ENCODE peak calls at places on chromosome X, in eight cellular contexts. One of them, this sample, is unnamed.

GRCh38 chrX:1554469-1555210 is 17.7 kb upstream of the P2RY8 start:
- DNase-seq in gastrocnemius medialis: no peak
- DNase-seq in heart left ventricle: no peak
- DNase-seq in tibial nerve: no peak
- DNase-seq in IMR-90: no peak
- DNase-seq in sigmoid colon: peak
- DNase-seq in ovary: no peak
- DNase-seq in lower leg skin: no peak
- DNase-seq in this sample: no peak

GRCh38 chrX:100995469-100995868 is 26.0 kb downstream of the ARL13A start:
- DNase-seq in tibial nerve: no peak
- DNase-seq in lower leg skin: no peak
- DNase-seq in gastrocnemius medialis: no peak
- DNase-seq in ovary: no peak
- DNase-seq in sigmoid colon: no peak
- DNase-seq in IMR-90: peak
- DNase-seq in heart left ventricle: no peak
- DNase-seq in this sample: no peak

GRCh38 chrX:79601336-79602131 is 234.4 kb upstream of the ITM2A start:
- DNase-seq in IMR-90: no peak
- DNase-seq in heart left ventricle: no peak
- DNase-seq in sigmoid colon: no peak
- DNase-seq in ovary: no peak
- DNase-seq in lower leg skin: no peak
- DNase-seq in tibial nerve: no peak
- DNase-seq in gastrocnemius medialis: no peak
- DNase-seq in this sample: no peak

GRCh38 chrX:27186671-27187070 is 276.5 kb downstream of the PPP4R3C start:
- DNase-seq in lower leg skin: no peak
- DNase-seq in gastrocnemius medialis: no peak
- DNase-seq in IMR-90: peak
- DNase-seq in heart left ventricle: no peak
- DNase-seq in sigmoid colon: no peak
- DNase-seq in ovary: no peak
- DNase-seq in tibial nerve: no peak
- DNase-seq in this sample: peak

GRCh38 chrX:29281078-29281742 is 694.0 kb downstream of the IL1RAPL1 start:
- DNase-seq in gastrocnemius medialis: no peak
- DNase-seq in lower leg skin: no peak
- DNase-seq in sigmoid colon: no peak
- DNase-seq in ovary: no peak
- DNase-seq in IMR-90: no peak
- DNase-seq in tibial nerve: no peak
- DNase-seq in heart left ventricle: no peak
- DNase-seq in this sample: no peak

GRCh38 chrX:71621644-71622346 is 3.5 kb upstream of the CXCR3 start:
- DNase-seq in ovary: no peak
- DNase-seq in gastrocnemius medialis: no peak
- DNase-seq in IMR-90: peak
- DNase-seq in sigmoid colon: no peak
- DNase-seq in heart left ventricle: no peak
- DNase-seq in lower leg skin: no peak
- DNase-seq in tibial nerve: no peak
- DNase-seq in this sample: no peak

GRCh38 chrX:38192007-38192625 is 28.6 kb downstream of the SRPX start:
- DNase-seq in ovary: no peak
- DNase-seq in sigmoid colon: no peak
- DNase-seq in IMR-90: peak
- DNase-seq in tibial nerve: peak
- DNase-seq in lower leg skin: no peak
- DNase-seq in heart left ventricle: no peak
- DNase-seq in gastrocnemius medialis: no peak
- DNase-seq in this sample: peak

GRCh38 chrX:147935156-147935758 is 23.5 kb downstream of the FMR1 start:
- DNase-seq in ovary: no peak
- DNase-seq in lower leg skin: no peak
- DNase-seq in gastrocnemius medialis: no peak
- DNase-seq in sigmoid colon: no peak
- DNase-seq in tibial nerve: no peak
- DNase-seq in IMR-90: no peak
- DNase-seq in heart left ventricle: no peak
- DNase-seq in this sample: no peak

GRCh38 chrX:141469469-141469868 is 115.1 kb downstream of the SPANXA1 start:
- DNase-seq in lower leg skin: no peak
- DNase-seq in ovary: no peak
- DNase-seq in sigmoid colon: no peak
- DNase-seq in tibial nerve: no peak
- DNase-seq in gastrocnemius medialis: no peak
- DNase-seq in IMR-90: peak
- DNase-seq in heart left ventricle: no peak
- DNase-seq in this sample: no peak

DNA sequence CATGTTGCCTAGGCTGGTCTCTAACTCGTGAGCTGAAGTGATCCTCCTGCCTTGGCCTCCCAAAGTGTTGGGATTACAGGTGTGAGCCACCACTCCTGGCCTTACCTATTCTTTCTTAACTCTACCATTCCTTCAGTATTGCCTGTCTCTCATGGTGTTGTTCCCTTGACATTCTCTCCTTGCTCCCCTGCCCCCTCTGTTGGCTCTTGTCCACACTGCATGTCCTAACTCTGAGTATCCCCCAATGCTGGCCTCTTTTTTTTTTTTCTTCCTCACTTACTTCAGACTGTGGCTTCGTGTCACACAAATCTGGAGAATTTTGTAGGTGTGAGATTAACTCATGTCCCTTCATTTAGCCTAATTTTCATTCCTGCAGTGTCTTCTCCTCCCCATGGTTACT is 22.9 kb upstream of the FRMPD4 start:
- DNase-seq in ovary: no peak
- DNase-seq in lower leg skin: no peak
- DNase-seq in sigmoid colon: no peak
- DNase-seq in gastrocnemius medialis: no peak
- DNase-seq in tibial nerve: no peak
- DNase-seq in IMR-90: no peak
- DNase-seq in heart left ventricle: no peak
- DNase-seq in this sample: no peak
- TF ChIP-seq CTCF in ovary: no peak
- TF ChIP-seq CTCF in lower leg skin: no peak
- TF ChIP-seq CTCF in sigmoid colon: no peak
- TF ChIP-seq CTCF in gastrocnemius medialis: no peak
- TF ChIP-seq CTCF in tibial nerve: no peak
- TF ChIP-seq CTCF in IMR-90: no peak
- TF ChIP-seq CTCF in heart left ventricle: no peak
- TF ChIP-seq CTCF in this sample: no peak

GRCh38 chrX:114058988-114059418 is 524.9 kb upstream of the HTR2C start:
- DNase-seq in sigmoid colon: no peak
- DNase-seq in heart left ventricle: no peak
- DNase-seq in IMR-90: no peak
- DNase-seq in ovary: no peak
- DNase-seq in lower leg skin: no peak
- DNase-seq in gastrocnemius medialis: no peak
- DNase-seq in tibial nerve: no peak
- DNase-seq in this sample: no peak
- TF ChIP-seq POLR2A in sigmoid colon: no peak
- TF ChIP-seq POLR2A in heart left ventricle: no peak
- TF ChIP-seq POLR2A in IMR-90: no peak
- TF ChIP-seq POLR2A in ovary: no peak
- TF ChIP-seq POLR2A in lower leg skin: no peak
- TF ChIP-seq POLR2A in gastrocnemius medialis: no peak
- TF ChIP-seq POLR2A in tibial nerve: no peak
- TF ChIP-seq POLR2A in this sample: no peak

GRCh38 chrX:152028611-152029010 is 54.1 kb upstream of the GABRE start:
- DNase-seq in sigmoid colon: no peak
- DNase-seq in gastrocnemius medialis: no peak
- DNase-seq in ovary: no peak
- DNase-seq in IMR-90: no peak
- DNase-seq in tibial nerve: no peak
- DNase-seq in heart left ventricle: no peak
- DNase-seq in lower leg skin: no peak
- DNase-seq in this sample: no peak
- TF ChIP-seq CTCF in sigmoid colon: no peak
- TF ChIP-seq CTCF in gastrocnemius medialis: no peak
- TF ChIP-seq CTCF in ovary: no peak
- TF ChIP-seq CTCF in IMR-90: no peak
- TF ChIP-seq CTCF in tibial nerve: no peak
- TF ChIP-seq CTCF in heart left ventricle: no peak
- TF ChIP-seq CTCF in lower leg skin: no peak
- TF ChIP-seq CTCF in this sample: no peak

GRCh38 chrX:78476701-78477100 is 149.3 kb upstream of the CYSLTR1 start:
- DNase-seq in heart left ventricle: no peak
- DNase-seq in lower leg skin: no peak
- DNase-seq in IMR-90: no peak
- DNase-seq in ovary: no peak
- DNase-seq in sigmoid colon: no peak
- DNase-seq in gastrocnemius medialis: no peak
- DNase-seq in tibial nerve: no peak
- DNase-seq in this sample: no peak
- TF ChIP-seq POLR2A in heart left ventricle: no peak
- TF ChIP-seq POLR2A in lower leg skin: no peak
- TF ChIP-seq POLR2A in IMR-90: no peak
- TF ChIP-seq POLR2A in ovary: no peak
- TF ChIP-seq POLR2A in sigmoid colon: no peak
- TF ChIP-seq POLR2A in gastrocnemius medialis: no peak
- TF ChIP-seq POLR2A in tibial nerve: no peak
- TF ChIP-seq POLR2A in this sample: no peak

This sample was measured in body of pancreas.